ENCODE peak calls at places on chromosomes 1 and 21, in five cellular contexts. One of them, this sample, is unnamed.

GRCh38 chr1:156944268-156944667 is 23.8 kb downstream of the LRRC71 start:
- DNase-seq in MM.1S: no peak
- DNase-seq in mesothelial cell of epicardium: no peak
- DNase-seq in prostate gland: no peak
- DNase-seq in HFFc6: no peak
- DNase-seq in this sample: no peak

GRCh38 chr1:243311809-243312208 is 56.0 kb downstream of the SDCCAG8 start:
- DNase-seq in MM.1S: no peak
- DNase-seq in mesothelial cell of epicardium: no peak
- DNase-seq in prostate gland: no peak
- DNase-seq in HFFc6: no peak
- DNase-seq in this sample: no peak

GRCh38 chr1:11752359-11753208 is 9.4 kb upstream of the C1orf167 start:
- DNase-seq in MM.1S: no peak
- DNase-seq in mesothelial cell of epicardium: no peak
- DNase-seq in prostate gland: no peak
- DNase-seq in HFFc6: no peak
- DNase-seq in this sample: no peak

GRCh38 chr1:227944066-227944930 is 3.4 kb downstream of the WNT9A start:
- DNase-seq in MM.1S: no peak
- DNase-seq in mesothelial cell of epicardium: no peak
- DNase-seq in prostate gland: no peak
- DNase-seq in HFFc6: no peak
- DNase-seq in this sample: no peak

GRCh38 chr1:25906644-25907300 is 553 bp upstream of the STMN1 start:
- DNase-seq in MM.1S: no peak
- DNase-seq in mesothelial cell of epicardium: no peak
- DNase-seq in prostate gland: peak; percentile 7
- DNase-seq in HFFc6: no peak
- DNase-seq in this sample: no peak

GRCh38 chr1:14974361-14974760 is 179.2 kb upstream of the TMEM51 start:
- DNase-seq in MM.1S: no peak
- DNase-seq in mesothelial cell of epicardium: no peak
- DNase-seq in prostate gland: no peak
- DNase-seq in HFFc6: no peak
- DNase-seq in this sample: no peak

GRCh38 chr1:58929667-58930325 is 145.9 kb upstream of the JUN start:
- DNase-seq in MM.1S: no peak
- DNase-seq in mesothelial cell of epicardium: no peak
- DNase-seq in prostate gland: no peak
- DNase-seq in HFFc6: no peak
- DNase-seq in this sample: no peak

GRCh38 chr1:32275424-32275823 is 16.5 kb upstream of the HDAC1 start:
- DNase-seq in MM.1S: no peak
- DNase-seq in mesothelial cell of epicardium: no peak
- DNase-seq in prostate gland: no peak
- DNase-seq in HFFc6: no peak
- DNase-seq in this sample: no peak

GRCh38 chr1:189859385-189859977 is 618.2 kb downstream of the BRINP3 start:
- DNase-seq in MM.1S: peak; percentile 55
- DNase-seq in mesothelial cell of epicardium: no peak
- DNase-seq in prostate gland: no peak
- DNase-seq in HFFc6: no peak
- DNase-seq in this sample: no peak

GRCh38 chr1:23651069-23651808 is 40.4 kb upstream of the RPL11 start:
- DNase-seq in MM.1S: no peak
- DNase-seq in mesothelial cell of epicardium: no peak
- DNase-seq in prostate gland: no peak
- DNase-seq in HFFc6: peak; percentile 57
- DNase-seq in this sample: no peak

GRCh38 chr21:43869486-43870325 is 4.7 kb downstream of the AGPAT3 start:
- DNase-seq in MM.1S: no peak
- DNase-seq in mesothelial cell of epicardium: no peak
- DNase-seq in prostate gland: no peak
- DNase-seq in HFFc6: no peak
- DNase-seq in this sample: no peak

GRCh38 chr1:214475331-214475730 is 76.1 kb downstream of the PTPN14 start:
- DNase-seq in MM.1S: no peak
- DNase-seq in mesothelial cell of epicardium: no peak
- DNase-seq in prostate gland: no peak
- DNase-seq in HFFc6: no peak
- DNase-seq in this sample: no peak

GRCh38 chr1:62285984-62286481 is 33.2 kb downstream of the KANK4 start:
- DNase-seq in MM.1S: no peak
- DNase-seq in mesothelial cell of epicardium: no peak
- DNase-seq in prostate gland: no peak
- DNase-seq in HFFc6: no peak
- DNase-seq in this sample: no peak

GRCh38 chr1:195878478-195878877 is 729.8 kb downstream of the KCNT2 start:
- DNase-seq in MM.1S: no peak
- DNase-seq in mesothelial cell of epicardium: no peak
- DNase-seq in prostate gland: no peak
- DNase-seq in HFFc6: no peak
- DNase-seq in this sample: no peak
- TF ChIP-seq CTCF in MM.1S: no peak
- TF ChIP-seq CTCF in mesothelial cell of epicardium: no peak
- TF ChIP-seq CTCF in prostate gland: no peak
- TF ChIP-seq CTCF in HFFc6: no peak
- TF ChIP-seq CTCF in this sample: no peak

DNA sequence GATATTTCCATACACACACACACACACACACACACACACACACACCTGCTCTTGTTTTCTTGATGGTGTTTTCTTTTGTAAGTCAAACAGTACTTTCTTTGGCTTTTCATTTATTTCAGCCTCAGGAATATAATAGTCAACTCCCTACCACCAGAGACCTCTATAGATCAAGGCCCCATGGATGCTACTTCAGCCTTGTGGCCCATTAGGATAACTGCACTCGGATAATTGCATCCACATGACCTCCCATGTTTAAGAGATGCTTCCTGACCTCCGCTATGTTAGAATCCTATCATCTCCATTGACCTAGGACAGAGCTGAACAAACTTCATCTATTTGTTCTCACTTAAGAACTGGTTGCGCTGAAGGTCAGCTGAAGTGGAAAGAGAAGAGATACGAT is 1094.0 kb upstream of the B3GALT2 start:
- DNase-seq in MM.1S: no peak
- DNase-seq in mesothelial cell of epicardium: no peak
- DNase-seq in prostate gland: no peak
- DNase-seq in HFFc6: no peak
- DNase-seq in this sample: no peak
- TF ChIP-seq CTCF in MM.1S: no peak
- TF ChIP-seq CTCF in mesothelial cell of epicardium: no peak
- TF ChIP-seq CTCF in prostate gland: no peak
- TF ChIP-seq CTCF in HFFc6: no peak
- TF ChIP-seq CTCF in this sample: no peak

DNA sequence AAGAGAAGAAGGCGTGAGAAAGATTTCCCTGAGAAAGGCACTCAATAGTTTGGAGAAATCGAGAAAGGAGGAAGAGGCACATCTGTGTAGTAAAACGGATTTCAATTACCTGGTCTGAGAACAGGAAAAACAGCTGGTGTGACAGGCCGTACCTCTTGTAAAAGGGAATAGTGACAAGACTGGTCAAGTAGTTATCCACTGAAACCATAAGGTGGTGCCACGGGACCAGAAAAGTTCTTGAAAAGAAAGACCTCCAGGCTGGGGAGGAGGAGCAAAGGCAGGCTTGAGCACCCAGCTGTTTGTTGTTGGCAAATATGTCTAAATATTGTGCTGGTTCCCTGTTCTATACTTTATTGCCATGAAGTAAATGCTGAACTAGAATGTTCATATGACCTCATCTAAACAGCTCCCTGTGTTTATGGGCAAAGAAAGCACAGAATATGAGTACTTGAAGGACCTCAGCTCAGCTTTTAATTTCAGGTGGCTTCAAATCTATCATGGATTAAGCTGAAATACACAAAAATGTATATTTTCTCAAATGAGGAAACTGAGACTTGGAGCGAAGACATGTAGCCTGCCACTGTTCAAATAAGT is 4.0 kb downstream of the HAO2 start:
- DNase-seq in MM.1S: peak; percentile 66
- DNase-seq in mesothelial cell of epicardium: no peak
- DNase-seq in prostate gland: peak; percentile 75
- DNase-seq in HFFc6: peak; percentile 35
- DNase-seq in this sample: no peak
- TF ChIP-seq CTCF in MM.1S: peak; percentile 43
- TF ChIP-seq CTCF in mesothelial cell of epicardium: no peak
- TF ChIP-seq CTCF in prostate gland: peak; percentile 49
- TF ChIP-seq CTCF in HFFc6: peak; percentile 42
- TF ChIP-seq CTCF in this sample: no peak

GRCh38 chr1:201636065-201636464 is 97.1 kb downstream of the NAV1 start:
- DNase-seq in MM.1S: no peak
- DNase-seq in mesothelial cell of epicardium: no peak
- DNase-seq in prostate gland: no peak
- DNase-seq in HFFc6: no peak
- DNase-seq in this sample: no peak
- TF ChIP-seq CTCF in MM.1S: no peak
- TF ChIP-seq CTCF in mesothelial cell of epicardium: no peak
- TF ChIP-seq CTCF in prostate gland: no peak
- TF ChIP-seq CTCF in HFFc6: no peak
- TF ChIP-seq CTCF in this sample: no peak